ENCODE peak calls at places on chromosomes 12 and 14, in eight cellular contexts. One of them, this sample, is unnamed.

GRCh38 chr12:81095470-81096232 is 17.8 kb downstream of the ACSS3 start:
- DNase-seq in MCF 10A: no peak
- DNase-seq in left ventricle myocardium inferior: no peak
- DNase-seq in sigmoid colon: no peak
- DNase-seq in endothelial cell: no peak
- DNase-seq in neural crest cell: no peak
- DNase-seq in epithelial cell of esophagus: no peak
- DNase-seq in B cell: no peak
- DNase-seq in this sample: no peak

GRCh38 chr12:76554411-76555225 is 5.0 kb downstream of the OSBPL8 start:
- DNase-seq in MCF 10A: no peak
- DNase-seq in left ventricle myocardium inferior: no peak
- DNase-seq in sigmoid colon: no peak
- DNase-seq in endothelial cell: no peak
- DNase-seq in neural crest cell: no peak
- DNase-seq in epithelial cell of esophagus: no peak
- DNase-seq in B cell: peak
- DNase-seq in this sample: no peak

GRCh38 chr14:96245710-96246534 is 10.1 kb upstream of the BDKRB1 start:
- DNase-seq in MCF 10A: peak
- DNase-seq in left ventricle myocardium inferior: no peak
- DNase-seq in sigmoid colon: no peak
- DNase-seq in endothelial cell: no peak
- DNase-seq in neural crest cell: no peak
- DNase-seq in epithelial cell of esophagus: peak
- DNase-seq in B cell: no peak
- DNase-seq in this sample: no peak

GRCh38 chr12:131736807-131737484 is 26.1 kb downstream of the SFSWAP start:
- DNase-seq in MCF 10A: peak
- DNase-seq in left ventricle myocardium inferior: no peak
- DNase-seq in sigmoid colon: no peak
- DNase-seq in endothelial cell: no peak
- DNase-seq in neural crest cell: no peak
- DNase-seq in epithelial cell of esophagus: peak
- DNase-seq in B cell: peak
- DNase-seq in this sample: no peak

GRCh38 chr12:71158361-71158882 is 623 bp upstream of the TSPAN8 start:
- DNase-seq in MCF 10A: no peak
- DNase-seq in left ventricle myocardium inferior: no peak
- DNase-seq in sigmoid colon: no peak
- DNase-seq in endothelial cell: no peak
- DNase-seq in neural crest cell: no peak
- DNase-seq in epithelial cell of esophagus: no peak
- DNase-seq in B cell: no peak
- DNase-seq in this sample: no peak

GRCh38 chr14:81440041-81440440 is 39.9 kb upstream of the STON2 start:
- DNase-seq in MCF 10A: no peak
- DNase-seq in left ventricle myocardium inferior: no peak
- DNase-seq in sigmoid colon: no peak
- DNase-seq in endothelial cell: no peak
- DNase-seq in neural crest cell: no peak
- DNase-seq in epithelial cell of esophagus: no peak
- DNase-seq in B cell: no peak
- DNase-seq in this sample: no peak

GRCh38 chr12:24708718-24709117 is 240.2 kb downstream of the BCAT1 start:
- DNase-seq in MCF 10A: no peak
- DNase-seq in left ventricle myocardium inferior: no peak
- DNase-seq in sigmoid colon: no peak
- DNase-seq in endothelial cell: no peak
- DNase-seq in neural crest cell: no peak
- DNase-seq in epithelial cell of esophagus: no peak
- DNase-seq in B cell: no peak
- DNase-seq in this sample: no peak

GRCh38 chr12:92488735-92489134 is 214.1 kb upstream of the PLEKHG7 start:
- DNase-seq in MCF 10A: no peak
- DNase-seq in left ventricle myocardium inferior: no peak
- DNase-seq in sigmoid colon: no peak
- DNase-seq in endothelial cell: no peak
- DNase-seq in neural crest cell: no peak
- DNase-seq in epithelial cell of esophagus: no peak
- DNase-seq in B cell: no peak
- DNase-seq in this sample: no peak

GRCh38 chr14:99242816-99243795 is 28.9 kb downstream of the BCL11B start:
- DNase-seq in MCF 10A: no peak
- DNase-seq in left ventricle myocardium inferior: no peak
- DNase-seq in sigmoid colon: no peak
- DNase-seq in endothelial cell: no peak
- DNase-seq in neural crest cell: no peak
- DNase-seq in epithelial cell of esophagus: peak
- DNase-seq in B cell: no peak
- DNase-seq in this sample: no peak

GRCh38 chr12:111791507-111791906 is 24.8 kb downstream of the ALDH2 start:
- DNase-seq in MCF 10A: no peak
- DNase-seq in left ventricle myocardium inferior: no peak
- DNase-seq in sigmoid colon: peak
- DNase-seq in endothelial cell: no peak
- DNase-seq in neural crest cell: no peak
- DNase-seq in epithelial cell of esophagus: no peak
- DNase-seq in B cell: no peak
- DNase-seq in this sample: no peak

GRCh38 chr12:43776498-43776897 is 17.7 kb downstream of the IRAK4 start:
- DNase-seq in MCF 10A: peak
- DNase-seq in left ventricle myocardium inferior: no peak
- DNase-seq in sigmoid colon: no peak
- DNase-seq in endothelial cell: no peak
- DNase-seq in neural crest cell: no peak
- DNase-seq in epithelial cell of esophagus: peak
- DNase-seq in B cell: no peak
- DNase-seq in this sample: no peak

GRCh38 chr12:108214486-108214885 is 85.4 kb downstream of the WSCD2 start:
- DNase-seq in MCF 10A: peak
- DNase-seq in left ventricle myocardium inferior: peak
- DNase-seq in sigmoid colon: no peak
- DNase-seq in endothelial cell: peak
- DNase-seq in neural crest cell: peak
- DNase-seq in epithelial cell of esophagus: peak
- DNase-seq in B cell: no peak
- DNase-seq in this sample: peak

GRCh38 chr14:75661499-75661814 is 411 bp downstream of the TTLL5 start:
- DNase-seq in MCF 10A: no peak
- DNase-seq in left ventricle myocardium inferior: no peak
- DNase-seq in sigmoid colon: no peak
- DNase-seq in endothelial cell: no peak
- DNase-seq in neural crest cell: no peak
- DNase-seq in epithelial cell of esophagus: no peak
- DNase-seq in B cell: no peak
- DNase-seq in this sample: no peak

GRCh38 chr14:96194262-96194656 is 10.4 kb upstream of the BDKRB2 start:
- DNase-seq in MCF 10A: no peak
- DNase-seq in left ventricle myocardium inferior: no peak
- DNase-seq in sigmoid colon: no peak
- DNase-seq in endothelial cell: no peak
- DNase-seq in neural crest cell: no peak
- DNase-seq in epithelial cell of esophagus: no peak
- DNase-seq in B cell: no peak
- DNase-seq in this sample: no peak

GRCh38 chr14:105473033-105473676 is 1.5 kb upstream of the CRIP2 start:
- DNase-seq in MCF 10A: peak
- DNase-seq in left ventricle myocardium inferior: peak
- DNase-seq in sigmoid colon: no peak
- DNase-seq in endothelial cell: no peak
- DNase-seq in neural crest cell: no peak
- DNase-seq in epithelial cell of esophagus: no peak
- DNase-seq in B cell: no peak
- DNase-seq in this sample: no peak

GRCh38 chr12:14327717-14328116 is 37.8 kb upstream of the ATF7IP start:
- DNase-seq in MCF 10A: no peak
- DNase-seq in left ventricle myocardium inferior: no peak
- DNase-seq in sigmoid colon: no peak
- DNase-seq in endothelial cell: no peak
- DNase-seq in neural crest cell: no peak
- DNase-seq in epithelial cell of esophagus: peak
- DNase-seq in B cell: no peak
- DNase-seq in this sample: no peak

GRCh38 chr12:87320724-87321123 is 708.5 kb downstream of the C12orf50 start:
- DNase-seq in MCF 10A: peak
- DNase-seq in left ventricle myocardium inferior: no peak
- DNase-seq in sigmoid colon: no peak
- DNase-seq in endothelial cell: no peak
- DNase-seq in neural crest cell: no peak
- DNase-seq in epithelial cell of esophagus: peak
- DNase-seq in B cell: no peak
- DNase-seq in this sample: no peak

GRCh38 chr12:67271976-67272375 is 2.8 kb downstream of the CAND1 start:
- DNase-seq in MCF 10A: no peak
- DNase-seq in left ventricle myocardium inferior: no peak
- DNase-seq in sigmoid colon: no peak
- DNase-seq in endothelial cell: no peak
- DNase-seq in neural crest cell: no peak
- DNase-seq in epithelial cell of esophagus: no peak
- DNase-seq in B cell: no peak
- DNase-seq in this sample: no peak

GRCh38 chr12:53065975-53066593 is 13.1 kb downstream of the SPRYD3 start:
- DNase-seq in MCF 10A: peak
- DNase-seq in left ventricle myocardium inferior: peak
- DNase-seq in sigmoid colon: peak
- DNase-seq in endothelial cell: peak
- DNase-seq in neural crest cell: peak
- DNase-seq in epithelial cell of esophagus: peak
- DNase-seq in B cell: peak
- DNase-seq in this sample: peak

GRCh38 chr12:10170199-10170598 is 1.7 kb downstream of the OLR1 start:
- DNase-seq in MCF 10A: peak
- DNase-seq in left ventricle myocardium inferior: no peak
- DNase-seq in sigmoid colon: no peak
- DNase-seq in endothelial cell: no peak
- DNase-seq in neural crest cell: no peak
- DNase-seq in epithelial cell of esophagus: peak
- DNase-seq in B cell: no peak
- DNase-seq in this sample: no peak

GRCh38 chr12:94940771-94941170 is 62.7 kb downstream of the NDUFA12 start:
- DNase-seq in MCF 10A: no peak
- DNase-seq in left ventricle myocardium inferior: no peak
- DNase-seq in sigmoid colon: no peak
- DNase-seq in endothelial cell: no peak
- DNase-seq in neural crest cell: no peak
- DNase-seq in epithelial cell of esophagus: no peak
- DNase-seq in B cell: no peak
- DNase-seq in this sample: no peak

GRCh38 chr12:109731806-109732205 is 18.2 kb downstream of the FAM222A start:
- DNase-seq in MCF 10A: no peak
- DNase-seq in left ventricle myocardium inferior: peak
- DNase-seq in sigmoid colon: peak
- DNase-seq in endothelial cell: no peak
- DNase-seq in neural crest cell: no peak
- DNase-seq in epithelial cell of esophagus: no peak
- DNase-seq in B cell: no peak
- DNase-seq in this sample: no peak

GRCh38 chr12:15856097-15856982 is 25.8 kb upstream of the STRAP start:
- DNase-seq in MCF 10A: peak
- DNase-seq in left ventricle myocardium inferior: no peak
- DNase-seq in sigmoid colon: no peak
- DNase-seq in endothelial cell: peak
- DNase-seq in neural crest cell: peak
- DNase-seq in epithelial cell of esophagus: peak
- DNase-seq in B cell: no peak
- DNase-seq in this sample: peak

GRCh38 chr14:39843881-39844280 is 411.6 kb upstream of the FBXO33 start:
- DNase-seq in MCF 10A: no peak
- DNase-seq in left ventricle myocardium inferior: no peak
- DNase-seq in sigmoid colon: no peak
- DNase-seq in endothelial cell: no peak
- DNase-seq in neural crest cell: no peak
- DNase-seq in epithelial cell of esophagus: no peak
- DNase-seq in B cell: no peak
- DNase-seq in this sample: no peak

GRCh38 chr14:100668352-100668751 is 58.3 kb upstream of the DLK1 start:
- DNase-seq in MCF 10A: no peak
- DNase-seq in left ventricle myocardium inferior: no peak
- DNase-seq in sigmoid colon: no peak
- DNase-seq in endothelial cell: no peak
- DNase-seq in neural crest cell: no peak
- DNase-seq in epithelial cell of esophagus: no peak
- DNase-seq in B cell: no peak
- DNase-seq in this sample: no peak
- TF ChIP-seq CTCF in MCF 10A: no peak
- TF ChIP-seq CTCF in left ventricle myocardium inferior: no peak
- TF ChIP-seq CTCF in sigmoid colon: no peak
- TF ChIP-seq CTCF in endothelial cell: no peak
- TF ChIP-seq CTCF in neural crest cell: no peak
- TF ChIP-seq CTCF in epithelial cell of esophagus: no peak
- TF ChIP-seq CTCF in B cell: no peak
- TF ChIP-seq CTCF in this sample: no peak

GRCh38 chr12:1576410-1577240 is 17.8 kb downstream of the FBXL14 start:
- DNase-seq in MCF 10A: no peak
- DNase-seq in left ventricle myocardium inferior: no peak
- DNase-seq in sigmoid colon: peak
- DNase-seq in endothelial cell: no peak
- DNase-seq in neural crest cell: no peak
- DNase-seq in epithelial cell of esophagus: no peak
- DNase-seq in B cell: no peak
- DNase-seq in this sample: no peak
- TF ChIP-seq CTCF in MCF 10A: no peak
- TF ChIP-seq CTCF in left ventricle myocardium inferior: no peak
- TF ChIP-seq CTCF in sigmoid colon: no peak
- TF ChIP-seq CTCF in endothelial cell: no peak
- TF ChIP-seq CTCF in neural crest cell: no peak
- TF ChIP-seq CTCF in epithelial cell of esophagus: no peak
- TF ChIP-seq CTCF in B cell: no peak
- TF ChIP-seq CTCF in this sample: no peak

DNA sequence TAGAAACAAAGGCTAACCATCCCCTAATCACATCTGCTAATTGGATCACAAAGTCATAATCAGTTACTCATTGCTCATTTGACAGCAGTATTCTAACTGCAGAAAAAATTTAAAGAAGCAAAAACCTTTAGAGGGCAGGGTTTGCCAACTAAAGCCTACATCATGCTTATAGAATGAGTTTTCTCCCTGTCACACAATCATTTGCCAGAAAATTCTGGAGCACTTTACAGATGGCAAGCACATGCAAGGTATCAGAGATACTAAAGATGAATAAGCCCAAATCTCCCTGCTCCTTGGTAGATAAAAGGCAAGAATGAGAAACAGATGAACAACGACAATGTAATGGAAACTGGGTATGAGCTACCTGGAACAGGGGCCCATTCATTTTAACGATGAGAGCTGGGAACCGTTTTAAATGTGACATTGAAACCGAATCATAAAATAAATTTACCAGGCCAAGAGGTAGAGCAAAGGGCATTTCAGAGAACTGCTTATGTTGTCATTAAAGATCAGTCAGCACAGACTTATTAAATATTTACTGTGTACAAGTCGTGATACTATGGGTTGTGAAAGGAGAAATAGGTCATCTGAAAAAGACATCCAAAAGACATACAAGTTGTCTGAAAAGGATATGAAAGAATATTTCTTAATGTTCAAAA is 211.4 kb upstream of the ABCD2 start:
- DNase-seq in MCF 10A: no peak
- DNase-seq in left ventricle myocardium inferior: no peak
- DNase-seq in sigmoid colon: no peak
- DNase-seq in endothelial cell: no peak
- DNase-seq in neural crest cell: no peak
- DNase-seq in epithelial cell of esophagus: no peak
- DNase-seq in B cell: no peak
- DNase-seq in this sample: no peak
- TF ChIP-seq CTCF in MCF 10A: no peak
- TF ChIP-seq CTCF in left ventricle myocardium inferior: no peak
- TF ChIP-seq CTCF in sigmoid colon: no peak
- TF ChIP-seq CTCF in endothelial cell: no peak
- TF ChIP-seq CTCF in neural crest cell: no peak
- TF ChIP-seq CTCF in epithelial cell of esophagus: no peak
- TF ChIP-seq CTCF in B cell: no peak
- TF ChIP-seq CTCF in this sample: no peak

GRCh38 chr12:26153421-26154154 is 28.8 kb upstream of the BHLHE41 start:
- DNase-seq in MCF 10A: peak
- DNase-seq in left ventricle myocardium inferior: no peak
- DNase-seq in sigmoid colon: no peak
- DNase-seq in endothelial cell: no peak
- DNase-seq in neural crest cell: no peak
- DNase-seq in epithelial cell of esophagus: peak
- DNase-seq in B cell: no peak
- DNase-seq in this sample: no peak
- TF ChIP-seq CTCF in MCF 10A: peak
- TF ChIP-seq CTCF in left ventricle myocardium inferior: peak
- TF ChIP-seq CTCF in sigmoid colon: no peak
- TF ChIP-seq CTCF in endothelial cell: peak
- TF ChIP-seq CTCF in neural crest cell: no peak
- TF ChIP-seq CTCF in epithelial cell of esophagus: no peak
- TF ChIP-seq CTCF in B cell: no peak
- TF ChIP-seq CTCF in this sample: no peak

This sample was measured in GM13977.